ENCODE peak calls at places on chromosomes 4 and X, in ten cellular contexts. One of them, this sample, is unnamed.

GRCh38 chr4:27100713-27101112 is 240.1 kb downstream of the STIM2 start:
- DNase-seq in ovary: no peak
- DNase-seq in B cell: no peak
- DNase-seq in GM13977: no peak
- DNase-seq in PC-3: peak; percentile 70
- DNase-seq in RWPE2: no peak
- DNase-seq in COR-L47: no peak
- DNase-seq in GM04503: no peak
- DNase-seq in foreskin melanocyte: no peak
- DNase-seq in naive B cell: no peak
- DNase-seq in this sample: no peak

GRCh38 chr4:184706453-184706852 is 27.4 kb downstream of the CENPU start:
- DNase-seq in ovary: no peak
- DNase-seq in B cell: no peak
- DNase-seq in GM13977: no peak
- DNase-seq in PC-3: no peak
- DNase-seq in RWPE2: no peak
- DNase-seq in COR-L47: no peak
- DNase-seq in GM04503: no peak
- DNase-seq in foreskin melanocyte: no peak
- DNase-seq in naive B cell: no peak
- DNase-seq in this sample: no peak

GRCh38 chrX:45756562-45756961 is 555.9 kb upstream of the DIPK2B start:
- DNase-seq in ovary: no peak
- DNase-seq in B cell: no peak
- DNase-seq in GM13977: no peak
- DNase-seq in PC-3: peak; percentile 63
- DNase-seq in RWPE2: no peak
- DNase-seq in COR-L47: peak; percentile 14
- DNase-seq in GM04503: no peak
- DNase-seq in foreskin melanocyte: no peak
- DNase-seq in naive B cell: no peak
- DNase-seq in this sample: no peak

GRCh38 chrX:21798677-21799219 is 40.7 kb upstream of the MBTPS2 start:
- DNase-seq in ovary: no peak
- DNase-seq in B cell: no peak
- DNase-seq in GM13977: no peak
- DNase-seq in PC-3: peak; percentile 85
- DNase-seq in RWPE2: no peak
- DNase-seq in COR-L47: peak; percentile 61
- DNase-seq in GM04503: no peak
- DNase-seq in foreskin melanocyte: peak; percentile 69
- DNase-seq in naive B cell: no peak
- DNase-seq in this sample: no peak

GRCh38 chrX:9911479-9911878 is 55.7 kb upstream of the CLDN34 start:
- DNase-seq in ovary: no peak
- DNase-seq in B cell: no peak
- DNase-seq in GM13977: no peak
- DNase-seq in PC-3: peak; percentile 80
- DNase-seq in RWPE2: no peak
- DNase-seq in COR-L47: no peak
- DNase-seq in GM04503: no peak
- DNase-seq in foreskin melanocyte: peak; percentile 60
- DNase-seq in naive B cell: no peak
- DNase-seq in this sample: no peak

GRCh38 chr4:6926081-6926480 is 16.5 kb downstream of the TBC1D14 start:
- DNase-seq in ovary: no peak
- DNase-seq in B cell: no peak
- DNase-seq in GM13977: no peak
- DNase-seq in PC-3: no peak
- DNase-seq in RWPE2: no peak
- DNase-seq in COR-L47: no peak
- DNase-seq in GM04503: no peak
- DNase-seq in foreskin melanocyte: no peak
- DNase-seq in naive B cell: no peak
- DNase-seq in this sample: no peak

GRCh38 chr4:3711183-3712111 is 54.7 kb upstream of the ADRA2C start:
- DNase-seq in ovary: no peak
- DNase-seq in B cell: no peak
- DNase-seq in GM13977: no peak
- DNase-seq in PC-3: no peak
- DNase-seq in RWPE2: no peak
- DNase-seq in COR-L47: no peak
- DNase-seq in GM04503: no peak
- DNase-seq in foreskin melanocyte: no peak
- DNase-seq in naive B cell: no peak
- DNase-seq in this sample: no peak

GRCh38 chr4:72136429-72136828 is 104.6 kb downstream of the NPFFR2 start:
- DNase-seq in ovary: no peak
- DNase-seq in B cell: no peak
- DNase-seq in GM13977: no peak
- DNase-seq in PC-3: no peak
- DNase-seq in RWPE2: no peak
- DNase-seq in COR-L47: no peak
- DNase-seq in GM04503: no peak
- DNase-seq in foreskin melanocyte: no peak
- DNase-seq in naive B cell: no peak
- DNase-seq in this sample: no peak

GRCh38 chr4:112167790-112168189 is 22.5 kb downstream of the FAM241A start:
- DNase-seq in ovary: no peak
- DNase-seq in B cell: no peak
- DNase-seq in GM13977: no peak
- DNase-seq in PC-3: peak; percentile 7
- DNase-seq in RWPE2: no peak
- DNase-seq in COR-L47: no peak
- DNase-seq in GM04503: no peak
- DNase-seq in foreskin melanocyte: no peak
- DNase-seq in naive B cell: no peak
- DNase-seq in this sample: no peak

GRCh38 chr4:108763226-108763593 is 357 bp upstream of the ETNPPL start:
- DNase-seq in ovary: no peak
- DNase-seq in B cell: no peak
- DNase-seq in GM13977: no peak
- DNase-seq in PC-3: no peak
- DNase-seq in RWPE2: no peak
- DNase-seq in COR-L47: no peak
- DNase-seq in GM04503: no peak
- DNase-seq in foreskin melanocyte: no peak
- DNase-seq in naive B cell: no peak
- DNase-seq in this sample: no peak

GRCh38 chrX:145405012-145405411 is 157.7 kb downstream of the SPANXN1 start:
- DNase-seq in ovary: no peak
- DNase-seq in B cell: peak; percentile 4
- DNase-seq in GM13977: peak; percentile 37
- DNase-seq in PC-3: peak; percentile 62
- DNase-seq in RWPE2: no peak
- DNase-seq in COR-L47: no peak
- DNase-seq in GM04503: peak; percentile 1
- DNase-seq in foreskin melanocyte: no peak
- DNase-seq in naive B cell: no peak
- DNase-seq in this sample: no peak

GRCh38 chr4:40189997-40190396 is 6.8 kb upstream of the RHOH start:
- DNase-seq in ovary: peak; percentile 31
- DNase-seq in B cell: no peak
- DNase-seq in GM13977: no peak
- DNase-seq in PC-3: peak; percentile 42
- DNase-seq in RWPE2: no peak
- DNase-seq in COR-L47: no peak
- DNase-seq in GM04503: no peak
- DNase-seq in foreskin melanocyte: no peak
- DNase-seq in naive B cell: no peak
- DNase-seq in this sample: no peak

GRCh38 chrX:100609591-100609990 is 24.9 kb downstream of the TNMD start:
- DNase-seq in ovary: no peak
- DNase-seq in B cell: no peak
- DNase-seq in GM13977: no peak
- DNase-seq in PC-3: peak; percentile 4
- DNase-seq in RWPE2: no peak
- DNase-seq in COR-L47: no peak
- DNase-seq in GM04503: no peak
- DNase-seq in foreskin melanocyte: peak; percentile 4
- DNase-seq in naive B cell: no peak
- DNase-seq in this sample: no peak

GRCh38 chrX:127947450-127947849 is 104.8 kb downstream of the ACTRT1 start:
- DNase-seq in ovary: no peak
- DNase-seq in B cell: no peak
- DNase-seq in GM13977: no peak
- DNase-seq in PC-3: no peak
- DNase-seq in RWPE2: no peak
- DNase-seq in COR-L47: no peak
- DNase-seq in GM04503: no peak
- DNase-seq in foreskin melanocyte: no peak
- DNase-seq in naive B cell: no peak
- DNase-seq in this sample: no peak

GRCh38 chr4:37537484-37537883 is 148.7 kb downstream of the RELL1 start:
- DNase-seq in ovary: no peak
- DNase-seq in B cell: no peak
- DNase-seq in GM13977: no peak
- DNase-seq in PC-3: no peak
- DNase-seq in RWPE2: no peak
- DNase-seq in COR-L47: no peak
- DNase-seq in GM04503: no peak
- DNase-seq in foreskin melanocyte: no peak
- DNase-seq in naive B cell: no peak
- DNase-seq in this sample: no peak

GRCh38 chrX:7720519-7720918 is 122.5 kb upstream of the VCX start:
- DNase-seq in ovary: no peak
- DNase-seq in B cell: no peak
- DNase-seq in GM13977: no peak
- DNase-seq in PC-3: no peak
- DNase-seq in RWPE2: no peak
- DNase-seq in COR-L47: no peak
- DNase-seq in GM04503: no peak
- DNase-seq in foreskin melanocyte: no peak
- DNase-seq in naive B cell: no peak
- DNase-seq in this sample: no peak

GRCh38 chr4:24330198-24330972 is 254.0 kb downstream of the DHX15 start:
- DNase-seq in ovary: no peak
- DNase-seq in B cell: no peak
- DNase-seq in GM13977: no peak
- DNase-seq in PC-3: no peak
- DNase-seq in RWPE2: no peak
- DNase-seq in COR-L47: no peak
- DNase-seq in GM04503: no peak
- DNase-seq in foreskin melanocyte: no peak
- DNase-seq in naive B cell: no peak
- DNase-seq in this sample: no peak

GRCh38 chrX:19514791-19515614 is at the start of gene MAP3K15:
- DNase-seq in ovary: peak; percentile 26
- DNase-seq in B cell: peak; percentile 20
- DNase-seq in GM13977: peak; percentile 52
- DNase-seq in PC-3: peak; percentile 50
- DNase-seq in RWPE2: no peak
- DNase-seq in COR-L47: no peak
- DNase-seq in GM04503: no peak
- DNase-seq in foreskin melanocyte: no peak
- DNase-seq in naive B cell: no peak
- DNase-seq in this sample: peak; percentile 31

GRCh38 chr4:7034262-7035081 is 8.7 kb upstream of the TADA2B start:
- DNase-seq in ovary: no peak
- DNase-seq in B cell: no peak
- DNase-seq in GM13977: no peak
- DNase-seq in PC-3: peak; percentile 88
- DNase-seq in RWPE2: no peak
- DNase-seq in COR-L47: no peak
- DNase-seq in GM04503: peak; percentile 25
- DNase-seq in foreskin melanocyte: no peak
- DNase-seq in naive B cell: no peak
- DNase-seq in this sample: no peak

GRCh38 chrX:150503898-150504219 is 64.6 kb upstream of the MTM1 start:
- DNase-seq in ovary: no peak
- DNase-seq in B cell: no peak
- DNase-seq in GM13977: no peak
- DNase-seq in PC-3: peak; percentile 47
- DNase-seq in RWPE2: no peak
- DNase-seq in COR-L47: no peak
- DNase-seq in GM04503: no peak
- DNase-seq in foreskin melanocyte: no peak
- DNase-seq in naive B cell: no peak
- DNase-seq in this sample: no peak

GRCh38 chr4:42547805-42548204 is 109.1 kb downstream of the ATP8A1 start:
- DNase-seq in ovary: no peak
- DNase-seq in B cell: no peak
- DNase-seq in GM13977: no peak
- DNase-seq in PC-3: no peak
- DNase-seq in RWPE2: no peak
- DNase-seq in COR-L47: no peak
- DNase-seq in GM04503: no peak
- DNase-seq in foreskin melanocyte: no peak
- DNase-seq in naive B cell: no peak
- DNase-seq in this sample: no peak

GRCh38 chr4:6348408-6348807 is 78.8 kb downstream of the WFS1 start:
- DNase-seq in ovary: no peak
- DNase-seq in B cell: no peak
- DNase-seq in GM13977: no peak
- DNase-seq in PC-3: no peak
- DNase-seq in RWPE2: no peak
- DNase-seq in COR-L47: no peak
- DNase-seq in GM04503: no peak
- DNase-seq in foreskin melanocyte: no peak
- DNase-seq in naive B cell: no peak
- DNase-seq in this sample: no peak

GRCh38 chr4:637536-637935 is 12.2 kb downstream of the PDE6B start:
- DNase-seq in ovary: no peak
- DNase-seq in B cell: no peak
- DNase-seq in GM13977: no peak
- DNase-seq in PC-3: no peak
- DNase-seq in RWPE2: peak; percentile 51
- DNase-seq in COR-L47: no peak
- DNase-seq in GM04503: no peak
- DNase-seq in foreskin melanocyte: no peak
- DNase-seq in naive B cell: no peak
- DNase-seq in this sample: no peak

GRCh38 chr4:173494013-173494970 is 35.7 kb downstream of the HAND2 start:
- DNase-seq in ovary: peak; percentile 40
- DNase-seq in B cell: peak; percentile 60
- DNase-seq in GM13977: peak; percentile 84
- DNase-seq in PC-3: peak; percentile 74
- DNase-seq in RWPE2: no peak
- DNase-seq in COR-L47: peak; percentile 83
- DNase-seq in GM04503: no peak
- DNase-seq in foreskin melanocyte: no peak
- DNase-seq in naive B cell: no peak
- DNase-seq in this sample: peak; percentile 70

GRCh38 chr4:152118108-152118507 is 357.3 kb upstream of the GATB start:
- DNase-seq in ovary: no peak
- DNase-seq in B cell: no peak
- DNase-seq in GM13977: no peak
- DNase-seq in PC-3: no peak
- DNase-seq in RWPE2: no peak
- DNase-seq in COR-L47: peak; percentile 27
- DNase-seq in GM04503: no peak
- DNase-seq in foreskin melanocyte: no peak
- DNase-seq in naive B cell: no peak
- DNase-seq in this sample: no peak

GRCh38 chrX:11143931-11144678 is 33.0 kb downstream of the HCCS start:
- DNase-seq in ovary: peak; percentile 31
- DNase-seq in B cell: peak; percentile 80
- DNase-seq in GM13977: peak; percentile 75
- DNase-seq in PC-3: peak; percentile 91
- DNase-seq in RWPE2: no peak
- DNase-seq in COR-L47: peak; percentile 22
- DNase-seq in GM04503: peak; percentile 20
- DNase-seq in foreskin melanocyte: peak; percentile 64
- DNase-seq in naive B cell: peak; percentile 57
- DNase-seq in this sample: peak; percentile 34

GRCh38 chr4:7412586-7412975 is 22.1 kb downstream of the PSAPL1 start:
- DNase-seq in ovary: no peak
- DNase-seq in B cell: no peak
- DNase-seq in GM13977: no peak
- DNase-seq in PC-3: no peak
- DNase-seq in RWPE2: peak; percentile 29
- DNase-seq in COR-L47: no peak
- DNase-seq in GM04503: no peak
- DNase-seq in foreskin melanocyte: no peak
- DNase-seq in naive B cell: no peak
- DNase-seq in this sample: no peak

GRCh38 chr4:3792813-3793212 is 26.6 kb downstream of the ADRA2C start:
- DNase-seq in ovary: no peak
- DNase-seq in B cell: no peak
- DNase-seq in GM13977: no peak
- DNase-seq in PC-3: no peak
- DNase-seq in RWPE2: no peak
- DNase-seq in COR-L47: peak; percentile 20
- DNase-seq in GM04503: no peak
- DNase-seq in foreskin melanocyte: no peak
- DNase-seq in naive B cell: no peak
- DNase-seq in this sample: peak; percentile 9